ENCODE peak calls at places on chromosomes 16 and 17, in four cellular contexts. D is stomach, H is tibial artery, T is upper lobe of right lung. U is an unnamed sample.

GRCh38 chr16:19105891-19106624 is 7.7 kb upstream of the ITPRIPL2 start:
- DNase-seq in D (no peak), H (peak; percentile 67), T (no peak), U (no peak)

GRCh38 chr17:5877948-5878347 is 192.2 kb upstream of the WSCD1 start:
- DNase-seq in D (no peak), H (peak; percentile 69), T (no peak), U (no peak)

GRCh38 chr17:22694362-22695227 is 1002.3 kb downstream of the KCNJ18 start:
- DNase-seq in D (no peak), H (no peak), T (no peak), U (no peak)

GRCh38 chr17:15920758-15921239 is 24.1 kb upstream of the ADORA2B start:
- DNase-seq in D (no peak), H (no peak), T (no peak), U (no peak)

GRCh38 chr17:79951361-79952264 is 84.1 kb downstream of the TBC1D16 start:
- DNase-seq in D (peak; percentile 83), H (peak; percentile 76), T (peak; percentile 74), U (no peak)

GRCh38 chr16:86961133-86961720 is 356.0 kb downstream of the C16orf95 start:
- DNase-seq in D (no peak), H (no peak), T (no peak), U (no peak)

GRCh38 chr16:74852500-74852875 is 77.9 kb upstream of the FA2H start:
- DNase-seq in D (no peak), H (no peak), T (no peak), U (no peak)

GRCh38 chr16:29779474-29779873 is 1.4 kb downstream of the ZG16 start:
- DNase-seq in D (no peak), H (no peak), T (no peak), U (no peak)

GRCh38 chr17:73719588-73720071 is 75.4 kb upstream of the SDK2 start:
- DNase-seq in D (no peak), H (no peak), T (peak; percentile 67), U (peak; percentile 25)

GRCh38 chr17:4173771-4174170 is 30.8 kb downstream of the CYB5D2 start:
- DNase-seq in D (no peak), H (no peak), T (no peak), U (no peak)

GRCh38 chr17:42979511-42980273 is at the start of gene PTGES3L:
- DNase-seq in D (no peak), H (peak; percentile 82), T (no peak), U (peak; percentile 78)

DNA sequence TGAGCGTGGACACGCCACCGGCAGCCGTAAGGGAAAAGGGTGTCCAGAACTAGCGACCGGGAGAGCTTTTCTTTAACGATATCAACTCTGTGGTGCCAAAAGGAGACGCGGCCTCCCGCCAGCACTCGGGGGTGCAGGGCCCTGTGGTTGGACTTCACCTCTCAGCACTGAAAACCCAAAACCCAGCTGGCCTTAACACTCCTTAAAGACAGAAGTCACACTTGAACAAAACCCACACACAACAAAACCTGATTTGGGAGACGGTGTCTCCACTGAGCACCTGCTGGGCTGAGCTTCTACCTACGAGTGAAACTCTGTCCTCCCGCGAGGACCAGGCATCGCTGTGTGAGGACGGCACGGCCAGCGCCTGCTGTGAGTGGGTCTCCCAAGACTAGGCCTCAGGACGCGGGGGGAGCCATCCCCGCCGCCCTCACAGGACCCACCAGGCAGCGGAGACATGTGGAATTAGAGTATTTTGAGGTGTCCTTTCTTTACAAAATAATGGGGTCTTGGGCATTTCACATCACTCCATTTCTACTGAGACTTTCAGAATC is 46.7 kb downstream of the WDR45B start:
- DNase-seq in D (no peak), H (no peak), T (no peak), U (no peak)
- H3K36me3 ChIP-seq in D (peaks cover 98% of the 10 kb centered on the region), H (peaks cover 64% of the 10 kb centered on the region), T (peaks cover 62% of the 10 kb centered on the region), U (peaks cover 6% of the 10 kb centered on the region)

GRCh38 chr17:82377924-82378740 is 6.6 kb downstream of the UTS2R start:
- DNase-seq in D (no peak), H (no peak), T (no peak), U (no peak)
- H3K4me1 ChIP-seq in D (no peaks in the 10 kb centered on the region), H (peaks cover 9% of the 10 kb centered on the region), T (no peaks in the 10 kb centered on the region), U (no peaks in the 10 kb centered on the region)

GRCh38 chr17:40443196-40443987 is at the start of gene IGFBP4:
- DNase-seq in D (peak; percentile 77), H (peak; percentile 92), T (peak; percentile 93), U (peak; percentile 89)
- TF ChIP-seq CTCF in D (peak; percentile 5), H (peak; percentile 35), T (peak; percentile 42), U (peak; percentile 46)

GRCh38 chr16:88741368-88741767 is 35.1 kb downstream of the CTU2 start:
- DNase-seq in D (no peak), H (no peak), T (no peak), U (no peak)

GRCh38 chr16:88744520-88744835 is 38.2 kb downstream of the CTU2 start:
- DNase-seq in D (no peak), H (no peak), T (no peak), U (no peak)

GRCh38 chr16:88744839-88745521 is 38.7 kb downstream of the CTU2 start:
- DNase-seq in D (no peak), H (no peak), T (no peak), U (no peak)

GRCh38 chr16:88743693-88744519 is 37.6 kb downstream of the CTU2 start:
- DNase-seq in D (peak; percentile 89), H (peak; percentile 84), T (peak; percentile 93), U (peak; percentile 89)

DNA sequence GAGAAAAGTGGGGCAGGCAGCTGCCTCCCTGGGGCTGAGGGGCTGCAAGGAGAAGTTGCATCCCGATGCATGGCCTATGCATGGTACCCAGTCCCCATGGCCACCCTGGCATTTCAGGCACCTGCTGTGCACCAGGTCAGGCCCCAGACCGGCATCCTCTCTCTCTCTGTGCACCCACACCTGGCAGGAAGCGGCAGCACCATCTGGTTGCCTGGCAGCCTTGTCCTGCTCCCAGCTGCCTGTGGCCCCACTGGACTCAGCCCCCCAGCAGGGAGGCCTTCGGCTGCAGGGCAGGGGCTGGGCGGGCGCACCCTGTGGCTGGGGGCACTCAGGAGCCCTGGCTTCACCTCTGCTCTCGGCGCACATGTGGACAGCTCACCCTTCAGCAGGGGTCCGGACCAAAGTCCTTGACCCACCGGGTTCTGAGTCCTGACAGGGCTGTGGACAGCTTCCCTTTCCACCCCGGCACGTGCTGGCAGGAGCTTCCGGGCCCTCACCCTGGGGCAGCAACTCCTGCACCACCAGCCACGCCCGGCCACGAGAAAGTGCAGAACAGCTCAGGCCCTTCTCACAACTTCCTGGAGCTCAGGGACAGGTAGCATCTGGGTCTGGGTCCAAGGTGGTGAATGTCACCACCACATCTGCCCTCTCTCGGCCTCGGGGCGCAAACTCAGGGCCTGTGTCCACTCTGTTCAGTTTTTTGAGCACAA is 36.7 kb downstream of the CTU2 start:
- DNase-seq in D (no peak), H (no peak), T (no peak), U (no peak)
- H3K36me3 ChIP-seq in D (peaks cover 42% of the 10 kb centered on the region), H (no peaks in the 10 kb centered on the region), T (peaks cover 12% of the 10 kb centered on the region), U (no peaks in the 10 kb centered on the region)

DNA sequence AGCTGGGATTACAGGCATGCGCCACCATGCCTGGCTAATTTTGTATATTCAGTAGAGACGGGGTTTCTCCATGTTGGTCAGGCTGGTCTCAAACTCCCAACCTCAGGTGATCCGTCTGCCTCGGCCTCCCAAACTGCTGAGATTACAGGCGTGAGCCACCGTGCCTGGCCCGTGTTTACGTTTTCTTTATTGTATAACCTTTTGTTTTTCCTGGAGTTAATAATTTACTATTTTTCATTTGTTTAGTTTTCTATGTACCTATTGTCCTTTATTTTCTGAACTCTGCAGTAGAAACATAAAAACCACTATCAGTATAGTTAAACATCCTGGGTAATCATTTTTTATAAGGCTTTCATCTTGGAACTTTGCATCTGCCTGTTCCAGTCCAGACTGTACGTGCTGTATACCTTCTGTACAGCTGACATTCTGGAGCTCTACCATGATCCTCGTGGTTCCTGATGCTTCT is 73.6 kb downstream of the PPM1E start:
- DNase-seq in D (no peak), H (no peak), T (no peak), U (no peak)
- H3K4me1 ChIP-seq in D (no peaks in the 10 kb centered on the region), H (no peaks in the 10 kb centered on the region), T (no peaks in the 10 kb centered on the region), U (peaks cover 3% of the 10 kb centered on the region)

DNA sequence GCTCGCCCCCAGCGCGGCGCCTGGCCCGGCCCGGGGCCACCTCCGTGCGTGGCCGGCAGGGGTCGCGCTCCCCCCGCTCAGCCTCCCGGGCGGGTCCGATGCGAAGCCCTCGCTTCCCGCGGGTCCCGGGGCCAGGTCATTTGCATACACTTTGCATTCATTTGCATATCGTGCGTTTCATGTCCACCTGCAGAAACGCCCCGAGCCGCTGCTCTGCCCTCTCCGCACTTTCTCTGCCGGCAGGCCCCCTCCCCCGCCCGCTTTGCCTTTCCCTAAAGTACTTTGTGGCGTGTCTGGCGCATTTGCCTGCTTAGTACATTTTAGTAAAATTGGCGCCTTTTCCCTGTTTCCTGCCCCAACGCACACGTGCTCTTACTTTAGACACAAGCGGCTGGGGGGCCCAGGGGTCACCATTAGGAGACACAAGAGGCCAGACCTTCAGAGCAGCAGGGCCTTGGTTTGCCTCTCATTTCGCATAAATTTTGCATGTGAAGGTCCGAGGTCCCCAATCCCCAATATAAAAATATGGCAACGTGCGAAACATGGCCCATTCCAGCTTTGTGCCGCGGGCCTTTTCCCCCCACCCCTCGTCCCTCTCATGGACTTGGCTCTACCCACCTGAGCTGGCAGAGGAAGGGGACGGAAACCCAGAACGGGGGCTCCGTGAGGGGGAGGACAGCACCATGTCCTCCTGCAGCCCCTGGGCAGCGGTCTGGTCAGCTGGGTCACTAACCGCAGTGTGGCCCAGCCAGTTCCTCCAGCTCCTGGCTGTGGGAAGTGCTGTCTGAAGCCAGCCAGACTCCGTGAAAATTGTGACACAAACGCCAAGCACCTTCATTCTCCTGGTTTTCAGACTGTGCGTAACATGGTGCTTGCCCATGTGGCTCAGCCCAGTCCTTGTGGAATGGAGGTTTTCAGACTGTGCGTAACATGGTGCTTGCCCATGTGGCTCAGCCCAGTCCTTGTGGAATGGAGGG is 34.8 kb downstream of the CBFA2T3 start:
- DNase-seq in D (peak; percentile 63), H (no peak), T (no peak), U (peak; percentile 60)
- TF ChIP-seq CTCF in D (peak; percentile 31), H (peak; percentile 40), T (peak; percentile 53), U (peak; percentile 83)

DNA sequence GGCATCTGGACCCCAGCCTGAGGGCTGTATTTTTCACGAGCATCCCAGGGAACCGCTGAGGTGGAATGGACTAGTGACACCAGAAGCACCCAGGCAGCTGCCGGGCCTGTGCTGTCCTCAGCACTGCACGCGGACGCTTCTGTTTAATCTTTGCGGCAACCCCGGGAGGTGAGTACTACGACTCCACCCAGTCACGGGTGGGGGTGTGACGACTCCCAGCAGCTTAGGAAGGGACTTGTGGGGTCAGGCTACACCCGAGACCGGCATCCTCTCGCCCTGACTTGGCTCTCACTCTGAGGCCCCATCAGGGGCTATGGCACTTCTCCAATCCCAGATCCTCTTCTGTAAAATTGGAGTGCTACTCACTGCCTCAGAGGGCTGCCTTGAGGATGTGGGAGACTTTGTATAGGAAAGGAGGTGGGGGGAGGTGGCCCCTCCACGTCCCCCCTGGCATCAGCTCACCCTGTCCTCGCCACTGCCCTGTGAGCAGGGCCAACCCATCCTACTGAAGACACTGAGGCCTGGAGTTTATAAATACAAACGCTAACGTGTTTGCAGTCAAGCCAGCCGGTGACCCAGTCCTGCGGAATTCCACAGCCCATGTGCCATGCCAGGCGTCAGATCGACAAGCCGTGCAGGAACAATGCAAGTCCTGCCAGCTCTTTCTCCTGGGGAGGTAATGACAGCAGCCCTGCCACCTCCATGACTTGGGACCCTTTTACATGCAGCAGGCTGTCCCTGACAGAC is 44.4 kb downstream of the PPL start:
- DNase-seq in D (no peak), H (no peak), T (no peak), U (no peak)
- H3K36me3 ChIP-seq in D (peaks cover 88% of the 10 kb centered on the region), H (peaks cover 5% of the 10 kb centered on the region), T (peaks cover 56% of the 10 kb centered on the region), U (no peaks in the 10 kb centered on the region)

GRCh38 chr17:45902892-45903346 is 8.6 kb downstream of the MAPT start:
- DNase-seq in D (peak; percentile 61), H (no peak), T (no peak), U (peak; percentile 39)
- H3K4me1 ChIP-seq in D (no peaks in the 10 kb centered on the region), H (no peaks in the 10 kb centered on the region), T (no peaks in the 10 kb centered on the region), U (no peaks in the 10 kb centered on the region)